ENCODE peak calls at places on chromosomes 7 and 10, in four cellular contexts. B is activated gamma-delta T cell treated with Interleukin-2 at 50 U/mL for 16 hours, E is NCI-H187, Y is body of pancreas. A is an unnamed sample.

GRCh38 chr7:9691286-9691685 is 1257.9 kb downstream of the NXPH1 start:
- DNase-seq in B (no peak), E (no peak), Y (no peak), A (no peak)

GRCh38 chr7:106177738-106178592 is 65.9 kb upstream of the SYPL1 start:
- DNase-seq in B (no peak), E (no peak), Y (no peak), A (peak)

GRCh38 chr7:55296070-55296469 is 69.1 kb upstream of the LANCL2 start:
- DNase-seq in B (no peak), E (no peak), Y (no peak), A (no peak)

GRCh38 chr7:40839881-40840280 is 705.1 kb downstream of the SUGCT start:
- DNase-seq in B (no peak), E (no peak), Y (no peak), A (no peak)

GRCh38 chr7:43781726-43782607 is 23.5 kb downstream of the BLVRA start:
- DNase-seq in B (no peak), E (no peak), Y (no peak), A (no peak)

GRCh38 chr7:41711283-41712064 is 8.6 kb upstream of the INHBA start:
- DNase-seq in B (no peak), E (no peak), Y (peak), A (no peak)

GRCh38 chr10:7102084-7102483 is 308.8 kb downstream of the SFMBT2 start:
- DNase-seq in B (no peak), E (no peak), Y (no peak), A (no peak)

GRCh38 chr7:1700536-1701333 is 30.7 kb downstream of the ELFN1 start:
- DNase-seq in B (no peak), E (no peak), Y (no peak), A (peak)

A was measured in heart left ventricle.